ENCODE peak calls at places on chromosomes 13 and 19, in seven cellular contexts. One of them, this sample, is unnamed. For H3K9me3 and H3K4me1, the result is how much of the 10 kb centered on the place peaks cover.

GRCh38 chr13:98258226-98258625 is 81.2 kb upstream of the RNF113B start:
- DNase-seq in stomach: no peak
- DNase-seq in H1: no peak
- DNase-seq in esophagus muscularis mucosa: no peak
- DNase-seq in spleen: no peak
- DNase-seq in breast epithelium: no peak
- DNase-seq in GM12878: no peak
- DNase-seq in this sample: no peak

GRCh38 chr19:18491995-18492953 is 29.6 kb downstream of the ELL start:
- DNase-seq in GM12878: no peak
- DNase-seq in breast epithelium: no peak
- DNase-seq in spleen: no peak
- DNase-seq in H1: no peak
- DNase-seq in esophagus muscularis mucosa: no peak
- DNase-seq in stomach: no peak
- DNase-seq in this sample: no peak

GRCh38 chr13:43080199-43080598 is 56.8 kb downstream of the DNAJC15 start:
- DNase-seq in H1: no peak
- DNase-seq in breast epithelium: no peak
- DNase-seq in spleen: no peak
- DNase-seq in GM12878: no peak
- DNase-seq in stomach: no peak
- DNase-seq in esophagus muscularis mucosa: no peak
- DNase-seq in this sample: no peak

GRCh38 chr13:29805994-29806748 is 44.2 kb downstream of the UBL3 start:
- DNase-seq in stomach: no peak
- DNase-seq in H1: no peak
- DNase-seq in spleen: no peak
- DNase-seq in breast epithelium: no peak
- DNase-seq in esophagus muscularis mucosa: no peak
- DNase-seq in GM12878: no peak
- DNase-seq in this sample: no peak

GRCh38 chr19:55146078-55146647 is 2.8 kb downstream of the TNNT1 start:
- DNase-seq in GM12878: no peak
- DNase-seq in stomach: no peak
- DNase-seq in spleen: no peak
- DNase-seq in esophagus muscularis mucosa: no peak
- DNase-seq in breast epithelium: no peak
- DNase-seq in H1: peak
- DNase-seq in this sample: peak

GRCh38 chr19:47124937-47125668 is 5.5 kb upstream of the SAE1 start:
- DNase-seq in esophagus muscularis mucosa: no peak
- DNase-seq in breast epithelium: no peak
- DNase-seq in H1: no peak
- DNase-seq in stomach: no peak
- DNase-seq in GM12878: no peak
- DNase-seq in spleen: no peak
- DNase-seq in this sample: peak

GRCh38 chr13:19772306-19772705 is 10.4 kb downstream of the PSPC1 start:
- DNase-seq in stomach: no peak
- DNase-seq in H1: no peak
- DNase-seq in spleen: no peak
- DNase-seq in esophagus muscularis mucosa: no peak
- DNase-seq in breast epithelium: no peak
- DNase-seq in GM12878: no peak
- DNase-seq in this sample: no peak

GRCh38 chr19:6580313-6580712 is 10.6 kb downstream of the CD70 start:
- DNase-seq in breast epithelium: no peak
- DNase-seq in stomach: no peak
- DNase-seq in H1: no peak
- DNase-seq in spleen: no peak
- DNase-seq in GM12878: no peak
- DNase-seq in esophagus muscularis mucosa: no peak
- DNase-seq in this sample: no peak

GRCh38 chr19:6108721-6109633 is 1.3 kb downstream of the RFX2 start:
- DNase-seq in GM12878: no peak
- DNase-seq in esophagus muscularis mucosa: peak
- DNase-seq in spleen: peak
- DNase-seq in stomach: peak
- DNase-seq in H1: peak
- DNase-seq in breast epithelium: peak
- DNase-seq in this sample: peak

GRCh38 chr13:73800011-73800410 is 334.2 kb downstream of the KLF12 start:
- DNase-seq in breast epithelium: no peak
- DNase-seq in H1: no peak
- DNase-seq in stomach: no peak
- DNase-seq in esophagus muscularis mucosa: no peak
- DNase-seq in GM12878: no peak
- DNase-seq in spleen: no peak
- DNase-seq in this sample: no peak

GRCh38 chr13:45943965-45944364 is 92.4 kb upstream of the SIAH3 start:
- DNase-seq in H1: no peak
- DNase-seq in stomach: no peak
- DNase-seq in spleen: no peak
- DNase-seq in esophagus muscularis mucosa: no peak
- DNase-seq in GM12878: no peak
- DNase-seq in breast epithelium: no peak
- DNase-seq in this sample: no peak

GRCh38 chr19:33621811-33622504 is at the start of gene CHST8:
- DNase-seq in esophagus muscularis mucosa: no peak
- DNase-seq in spleen: no peak
- DNase-seq in stomach: peak
- DNase-seq in H1: peak
- DNase-seq in GM12878: no peak
- DNase-seq in breast epithelium: no peak
- DNase-seq in this sample: peak

GRCh38 chr13:94967183-94968039 is 255.1 kb upstream of the SOX21 start:
- DNase-seq in H1: peak
- DNase-seq in esophagus muscularis mucosa: no peak
- DNase-seq in spleen: no peak
- DNase-seq in stomach: peak
- DNase-seq in GM12878: no peak
- DNase-seq in breast epithelium: no peak
- DNase-seq in this sample: peak

GRCh38 chr13:65095118-65095517 is 2135.0 kb downstream of the PCDH9 start:
- DNase-seq in H1: no peak
- DNase-seq in GM12878: no peak
- DNase-seq in spleen: no peak
- DNase-seq in breast epithelium: no peak
- DNase-seq in stomach: no peak
- DNase-seq in esophagus muscularis mucosa: no peak
- DNase-seq in this sample: no peak

GRCh38 chr19:18920400-18920799 is 885 bp downstream of the DDX49 start:
- DNase-seq in stomach: no peak
- DNase-seq in breast epithelium: no peak
- DNase-seq in esophagus muscularis mucosa: no peak
- DNase-seq in spleen: peak
- DNase-seq in GM12878: no peak
- DNase-seq in H1: no peak
- DNase-seq in this sample: no peak

GRCh38 chr19:16911046-16911445 is 22.2 kb downstream of the F2RL3 start:
- DNase-seq in spleen: no peak
- DNase-seq in esophagus muscularis mucosa: no peak
- DNase-seq in GM12878: no peak
- DNase-seq in H1: no peak
- DNase-seq in stomach: no peak
- DNase-seq in breast epithelium: no peak
- DNase-seq in this sample: no peak

GRCh38 chr19:41844601-41845000 is at the start of gene LYPD4:
- DNase-seq in H1: no peak
- DNase-seq in spleen: no peak
- DNase-seq in esophagus muscularis mucosa: no peak
- DNase-seq in GM12878: no peak
- DNase-seq in stomach: no peak
- DNase-seq in breast epithelium: no peak
- DNase-seq in this sample: peak

GRCh38 chr13:54733639-54734038 is 1705.0 kb downstream of the OLFM4 start:
- DNase-seq in H1: no peak
- DNase-seq in breast epithelium: no peak
- DNase-seq in esophagus muscularis mucosa: no peak
- DNase-seq in spleen: no peak
- DNase-seq in GM12878: no peak
- DNase-seq in stomach: no peak
- DNase-seq in this sample: no peak

GRCh38 chr19:23882493-23882892 is 32.2 kb upstream of the ZNF726 start:
- DNase-seq in H1: no peak
- DNase-seq in breast epithelium: no peak
- DNase-seq in GM12878: no peak
- DNase-seq in stomach: peak
- DNase-seq in spleen: no peak
- DNase-seq in esophagus muscularis mucosa: no peak
- DNase-seq in this sample: no peak

GRCh38 chr19:28840891-28841290 is 372.1 kb downstream of the UQCRFS1 start:
- DNase-seq in stomach: no peak
- DNase-seq in H1: no peak
- DNase-seq in esophagus muscularis mucosa: no peak
- DNase-seq in GM12878: no peak
- DNase-seq in breast epithelium: no peak
- DNase-seq in spleen: no peak
- DNase-seq in this sample: no peak

GRCh38 chr19:29678484-29679106 is 13.3 kb downstream of the PLEKHF1 start:
- DNase-seq in esophagus muscularis mucosa: peak
- DNase-seq in spleen: peak
- DNase-seq in stomach: no peak
- DNase-seq in breast epithelium: peak
- DNase-seq in GM12878: no peak
- DNase-seq in H1: no peak
- DNase-seq in this sample: no peak

GRCh38 chr19:32037998-32038732 is 307.2 kb upstream of the ZNF507 start:
- DNase-seq in GM12878: no peak
- DNase-seq in H1: no peak
- DNase-seq in spleen: no peak
- DNase-seq in stomach: no peak
- DNase-seq in esophagus muscularis mucosa: no peak
- DNase-seq in breast epithelium: no peak
- DNase-seq in this sample: no peak

GRCh38 chr19:21133633-21134032 is 8.2 kb upstream of the ZNF431 start:
- DNase-seq in spleen: no peak
- DNase-seq in GM12878: no peak
- DNase-seq in breast epithelium: no peak
- DNase-seq in stomach: no peak
- DNase-seq in H1: no peak
- DNase-seq in esophagus muscularis mucosa: no peak
- DNase-seq in this sample: no peak

GRCh38 chr13:23488442-23488841 is 54.9 kb upstream of the SACS start:
- DNase-seq in breast epithelium: peak
- DNase-seq in H1: no peak
- DNase-seq in esophagus muscularis mucosa: no peak
- DNase-seq in spleen: no peak
- DNase-seq in stomach: no peak
- DNase-seq in GM12878: no peak
- DNase-seq in this sample: no peak

GRCh38 chr19:34319230-34319585 is 45.8 kb upstream of the GPI start:
- DNase-seq in H1: no peak
- DNase-seq in spleen: no peak
- DNase-seq in GM12878: no peak
- DNase-seq in esophagus muscularis mucosa: no peak
- DNase-seq in breast epithelium: no peak
- DNase-seq in stomach: no peak
- DNase-seq in this sample: no peak

GRCh38 chr13:43316997-43317396 is 293.6 kb downstream of the DNAJC15 start:
- DNase-seq in stomach: no peak
- DNase-seq in spleen: no peak
- DNase-seq in H1: no peak
- DNase-seq in esophagus muscularis mucosa: no peak
- DNase-seq in breast epithelium: no peak
- DNase-seq in GM12878: no peak
- DNase-seq in this sample: no peak

GRCh38 chr19:4791183-4792018 is at the start of gene FEM1A:
- DNase-seq in stomach: peak
- DNase-seq in spleen: peak
- DNase-seq in esophagus muscularis mucosa: peak
- DNase-seq in GM12878: peak
- DNase-seq in H1: peak
- DNase-seq in breast epithelium: peak
- DNase-seq in this sample: peak
- TF ChIP-seq POLR2A in stomach: no peak
- TF ChIP-seq POLR2A in spleen: peak
- TF ChIP-seq POLR2A in esophagus muscularis mucosa: peak
- TF ChIP-seq POLR2A in GM12878: peak
- TF ChIP-seq POLR2A in H1: peak
- TF ChIP-seq POLR2A in breast epithelium: peak
- TF ChIP-seq POLR2A in this sample: peak

GRCh38 chr19:22491746-22492145 is 69.6 kb upstream of the ZNF98 start:
- DNase-seq in H1: no peak
- DNase-seq in stomach: no peak
- DNase-seq in breast epithelium: no peak
- DNase-seq in GM12878: no peak
- DNase-seq in esophagus muscularis mucosa: peak
- DNase-seq in spleen: no peak
- DNase-seq in this sample: no peak
- H3K9me3 ChIP-seq in H1: half or more
- H3K9me3 ChIP-seq in stomach: under half
- H3K9me3 ChIP-seq in breast epithelium: half or more
- H3K9me3 ChIP-seq in GM12878: under half
- H3K9me3 ChIP-seq in esophagus muscularis mucosa: under half
- H3K9me3 ChIP-seq in spleen: half or more
- H3K9me3 ChIP-seq in this sample: under half

DNA sequence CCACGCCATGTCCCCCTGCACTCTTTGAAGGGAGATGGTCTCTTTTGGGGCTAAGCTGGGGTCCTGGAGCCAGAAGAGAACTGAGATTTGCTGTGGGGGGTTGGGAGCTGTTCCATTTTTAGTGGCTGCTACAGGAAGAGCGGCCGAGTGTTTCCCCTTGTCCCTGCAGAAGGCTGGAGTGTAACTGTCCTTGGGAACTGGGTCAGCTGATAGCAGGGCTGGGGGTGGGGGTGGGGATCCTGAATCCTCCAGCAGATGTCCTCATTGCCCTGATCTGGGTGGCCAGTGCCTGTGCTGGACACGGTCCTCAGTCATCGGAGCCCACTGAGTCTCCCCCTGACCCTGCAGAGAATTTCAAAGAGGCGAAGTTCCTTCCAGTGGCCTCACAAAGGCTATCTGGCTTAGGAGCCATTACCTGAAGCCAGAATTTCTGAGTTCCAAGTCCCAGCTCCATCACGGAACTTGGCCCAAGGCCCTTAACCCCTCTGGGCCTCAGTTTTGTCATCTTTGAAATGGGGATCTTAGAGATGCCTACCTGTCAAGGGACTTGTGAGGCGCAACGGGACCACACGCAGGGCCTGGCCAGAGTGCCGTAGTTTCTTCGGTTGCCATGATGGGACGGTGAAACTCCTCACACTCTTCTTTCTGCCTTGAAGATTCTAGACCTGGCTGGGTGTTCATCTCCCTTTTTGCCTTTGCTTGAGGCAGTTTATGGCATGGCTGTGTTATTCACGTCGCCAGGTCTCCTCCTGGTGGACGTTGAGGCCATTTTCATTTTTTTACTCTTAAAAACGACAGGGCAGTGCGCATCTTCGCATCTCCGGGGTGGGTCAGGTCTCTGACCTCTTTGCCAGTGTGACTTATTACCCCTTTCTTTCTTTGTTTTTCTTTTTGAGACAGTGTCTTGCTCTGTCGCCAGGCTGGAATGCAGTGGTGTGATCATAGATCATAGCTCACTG is 51.9 kb downstream of the DNM2 start:
- DNase-seq in GM12878: no peak
- DNase-seq in breast epithelium: no peak
- DNase-seq in spleen: no peak
- DNase-seq in esophagus muscularis mucosa: no peak
- DNase-seq in H1: no peak
- DNase-seq in stomach: peak
- DNase-seq in this sample: peak
- H3K4me1 ChIP-seq in GM12878: under half
- H3K4me1 ChIP-seq in breast epithelium: under half
- H3K4me1 ChIP-seq in spleen: half or more
- H3K4me1 ChIP-seq in esophagus muscularis mucosa: half or more
- H3K4me1 ChIP-seq in H1: under half
- H3K4me1 ChIP-seq in stomach: half or more
- H3K4me1 ChIP-seq in this sample: half or more

GRCh38 chr19:44613295-44614168 is at the start of gene IGSF23:
- DNase-seq in GM12878: no peak
- DNase-seq in H1: no peak
- DNase-seq in spleen: no peak
- DNase-seq in esophagus muscularis mucosa: no peak
- DNase-seq in breast epithelium: no peak
- DNase-seq in stomach: no peak
- DNase-seq in this sample: peak
- TF ChIP-seq POLR2A in GM12878: no peak
- TF ChIP-seq POLR2A in H1: no peak
- TF ChIP-seq POLR2A in spleen: no peak
- TF ChIP-seq POLR2A in esophagus muscularis mucosa: no peak
- TF ChIP-seq POLR2A in breast epithelium: no peak
- TF ChIP-seq POLR2A in stomach: no peak
- TF ChIP-seq POLR2A in this sample: no peak

This sample was measured in upper lobe of left lung.